ENCODE peak calls at places on chromosomes 3 and 15, in seven cellular contexts. U is GM12892, L is left cardiac atrium, W is left colon, P is ACHN, F is EL, H is substantia nigra. B is an unnamed sample.

GRCh38 chr15:66882251-66883020 is 180.4 kb downstream of the SMAD6 start:
- DNase-seq in U (no peak), L (peak), W (no peak), P (peak), F (peak), H (no peak), B (peak)

GRCh38 chr15:85007741-85008140 is 26.1 kb downstream of the PDE8A start:
- DNase-seq in U (no peak), L (no peak), W (no peak), P (no peak), F (no peak), H (no peak), B (no peak)

GRCh38 chr3:119257654-119258410 is 17.2 kb upstream of the B4GALT4 start:
- DNase-seq in U (no peak), L (no peak), W (peak), P (no peak), F (no peak), H (no peak), B (no peak)

GRCh38 chr3:48135773-48136495 is 52.3 kb downstream of the CDC25A start:
- DNase-seq in U (no peak), L (no peak), W (no peak), P (no peak), F (peak), H (no peak), B (no peak)

GRCh38 chr3:62376906-62377865 is 3.8 kb upstream of the FEZF2 start:
- DNase-seq in U (no peak), L (no peak), W (no peak), P (no peak), F (no peak), H (no peak), B (no peak)

GRCh38 chr3:34229871-34230270 is 431.4 kb downstream of the PDCD6IP start:
- DNase-seq in U (no peak), L (no peak), W (no peak), P (no peak), F (no peak), H (no peak), B (no peak)

GRCh38 chr3:52046186-52046913 is 10.0 kb downstream of the DUSP7 start:
- DNase-seq in U (no peak), L (peak), W (no peak), P (peak), F (peak), H (no peak), B (peak)

GRCh38 chr3:39327746-39328349 is 1.7 kb upstream of the CCR8 start:
- DNase-seq in U (no peak), L (no peak), W (no peak), P (no peak), F (no peak), H (no peak), B (no peak)

GRCh38 chr3:153244961-153245360 is 82.9 kb downstream of the RAP2B start:
- DNase-seq in U (no peak), L (no peak), W (no peak), P (no peak), F (peak), H (no peak), B (no peak)

GRCh38 chr3:79653242-79653830 is 114.5 kb downstream of the ROBO1 start:
- DNase-seq in U (no peak), L (no peak), W (no peak), P (no peak), F (no peak), H (no peak), B (no peak)

GRCh38 chr15:51092480-51092879 is 2.2 kb downstream of the TNFAIP8L3 start:
- DNase-seq in U (no peak), L (no peak), W (no peak), P (no peak), F (no peak), H (no peak), B (no peak)

GRCh38 chr15:94383706-94384105 is 152.3 kb downstream of the MCTP2 start:
- DNase-seq in U (no peak), L (no peak), W (no peak), P (no peak), F (peak), H (no peak), B (no peak)

GRCh38 chr3:183984337-183984736 is 33.3 kb downstream of the ABCC5 start:
- DNase-seq in U (no peak), L (no peak), W (no peak), P (no peak), F (no peak), H (no peak), B (no peak)

GRCh38 chr15:71802770-71803169 is 7.6 kb upstream of the NR2E3 start:
- DNase-seq in U (no peak), L (no peak), W (no peak), P (no peak), F (no peak), H (no peak), B (no peak)

GRCh38 chr15:68652141-68652540 is 73.3 kb downstream of the CORO2B start:
- DNase-seq in U (no peak), L (peak), W (no peak), P (no peak), F (peak), H (peak), B (peak)